ENCODE peak calls at places on chromosome 16, in nine cellular contexts. Z is adipocyte, F is SJCRH30, J is OCI-LY7, G is esophagus squamous epithelium, Q is choroid plexus epithelial cell, B is kidney epithelial cell, D is AG04450, A is small intestine. X is an unnamed sample.

GRCh38 chr16:3797904-3798811 is 80.8 kb upstream of the TRAP1 start:
- DNase-seq in Z (no peak), F (no peak), J (no peak), G (no peak), Q (no peak), B (no peak), D (no peak), A (no peak), X (no peak)

GRCh38 chr16:24999856-25000447 is 15.2 kb downstream of the ARHGAP17 start:
- DNase-seq in Z (peak; percentile 24), F (no peak), J (no peak), G (no peak), Q (peak; percentile 74), B (no peak), D (no peak), A (peak; percentile 39), X (no peak)

GRCh38 chr16:64445649-64446048 is 676.2 kb downstream of the CDH11 start:
- DNase-seq in Z (no peak), F (no peak), J (no peak), G (no peak), Q (peak; percentile 32), B (no peak), D (no peak), A (no peak), X (no peak)

GRCh38 chr16:72997141-72997542 is 50.8 kb downstream of the ZFHX3 start:
- DNase-seq in Z (peak; percentile 82), F (no peak), J (no peak), G (no peak), Q (peak; percentile 61), B (no peak), D (no peak), A (no peak), X (no peak)

GRCh38 chr16:82370282-82370681 is 200.3 kb upstream of the MPHOSPH6 start:
- DNase-seq in Z (no peak), F (no peak), J (no peak), G (no peak), Q (no peak), B (no peak), D (no peak), A (no peak), X (no peak)

GRCh38 chr16:81237942-81238295 is 570 bp upstream of the BCO1 start:
- DNase-seq in Z (no peak), F (no peak), J (no peak), G (no peak), Q (no peak), B (no peak), D (no peak), A (no peak), X (no peak)

GRCh38 chr16:17313085-17313611 is 157.6 kb downstream of the XYLT1 start:
- DNase-seq in Z (peak; percentile 9), F (no peak), J (no peak), G (no peak), Q (no peak), B (no peak), D (no peak), A (no peak), X (no peak)

GRCh38 chr16:14111713-14112538 is 40.8 kb downstream of the MRTFB start:
- DNase-seq in Z (no peak), F (no peak), J (no peak), G (no peak), Q (peak; percentile 47), B (no peak), D (no peak), A (peak; percentile 58), X (no peak)

GRCh38 chr16:53752566-53752965 is 48.6 kb downstream of the FTO start:
- DNase-seq in Z (no peak), F (no peak), J (no peak), G (no peak), Q (no peak), B (no peak), D (no peak), A (no peak), X (no peak)

GRCh38 chr16:31073073-31073822 is 792 bp downstream of the ZNF668 start:
- DNase-seq in Z (peak; percentile 97), F (peak; percentile 93), J (peak; percentile 89), G (peak; percentile 55), Q (peak; percentile 92), B (no peak), D (peak; percentile 67), A (peak; percentile 90), X (peak; percentile 85)

GRCh38 chr16:86509759-86510464 is 415 bp upstream of the FOXF1 start:
- DNase-seq in Z (peak; percentile 92), F (peak; percentile 85), J (no peak), G (no peak), Q (peak; percentile 89), B (no peak), D (peak; percentile 93), A (no peak), X (no peak)

GRCh38 chr16:57801856-57802634 is at the start of gene KIFC3:
- DNase-seq in Z (peak; percentile 89), F (peak; percentile 83), J (peak; percentile 12), G (no peak), Q (peak; percentile 85), B (no peak), D (no peak), A (peak; percentile 47), X (peak; percentile 68)

GRCh38 chr16:57798953-57799618 is 3.2 kb downstream of the KIFC3 start:
- DNase-seq in Z (no peak), F (no peak), J (no peak), G (no peak), Q (no peak), B (no peak), D (no peak), A (no peak), X (no peak)

GRCh38 chr16:57799619-57800212 is 2.6 kb downstream of the KIFC3 start:
- DNase-seq in Z (no peak), F (no peak), J (no peak), G (no peak), Q (no peak), B (no peak), D (no peak), A (no peak), X (no peak)

GRCh38 chr16:57801098-57801855 is 1.0 kb downstream of the KIFC3 start:
- DNase-seq in Z (peak; percentile 85), F (peak; percentile 38), J (no peak), G (no peak), Q (peak; percentile 78), B (no peak), D (peak; percentile 42), A (no peak), X (no peak)

GRCh38 chr16:57800213-57801097 is 1.8 kb downstream of the KIFC3 start:
- DNase-seq in Z (no peak), F (no peak), J (no peak), G (no peak), Q (no peak), B (no peak), D (no peak), A (peak; percentile 46), X (no peak)
- H3K4me3 ChIP-seq in Z (peak overlapping the region; percentile 81), F (no peak overlapping the region), J (no peak overlapping the region), G (peak overlapping the region; percentile 62), Q (peak overlapping the region; percentile 81), B (peak overlapping the region; percentile 61), D (peak overlapping the region; percentile 78), A (no peak overlapping the region), X (no peak overlapping the region)

GRCh38 chr16:68740628-68741346 is 3.7 kb downstream of the CDH1 start:
- DNase-seq in Z (no peak), F (no peak), J (peak; percentile 52), G (no peak), Q (no peak), B (no peak), D (no peak), A (no peak), X (no peak)
- H3K4me3 ChIP-seq in Z (no peak overlapping the region), F (no peak overlapping the region), J (peak overlapping the region; percentile 24), G (no peak overlapping the region), Q (no peak overlapping the region), B (no peak overlapping the region), D (no peak overlapping the region), A (peak overlapping the region; percentile 30), X (no peak overlapping the region)

DNA sequence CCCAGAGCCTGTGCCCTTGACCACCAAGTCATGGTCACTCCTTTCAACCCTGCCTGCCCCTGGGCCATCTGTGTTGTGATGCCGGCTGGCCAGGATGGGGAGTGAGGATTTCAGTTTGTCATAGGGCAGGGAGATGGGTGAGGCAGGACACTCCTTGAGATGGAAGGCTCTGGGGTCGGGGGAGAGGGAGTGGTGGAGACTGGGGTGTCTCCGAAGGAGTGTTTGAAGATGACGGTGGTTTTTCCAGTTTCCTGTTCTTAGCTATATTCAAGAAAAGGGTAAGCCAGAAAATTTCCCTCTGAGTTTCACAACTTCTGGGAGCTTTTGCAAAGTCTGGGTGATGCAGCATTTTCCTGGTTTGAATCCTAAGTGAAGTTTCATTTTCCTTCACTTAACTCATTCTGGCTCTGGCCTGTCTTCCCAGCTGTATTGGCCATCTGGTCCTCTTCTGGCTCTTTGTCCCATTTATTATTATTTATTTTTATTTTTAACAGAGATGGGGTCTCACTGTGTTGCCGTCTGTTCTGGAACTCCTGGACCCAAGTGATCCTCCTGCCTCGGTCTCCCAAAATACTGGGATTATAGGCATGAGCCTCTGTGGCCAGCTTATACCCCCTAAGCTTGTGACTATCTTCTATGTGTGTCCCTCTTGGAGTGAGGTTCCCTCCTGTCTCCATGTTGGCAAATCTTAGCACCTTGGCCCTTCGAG is 27.7 kb downstream of the ABCC1 start:
- DNase-seq in Z (peak; percentile 90), F (no peak), J (no peak), G (no peak), Q (peak; percentile 55), B (no peak), D (no peak), A (no peak), X (no peak)
- H3K4me3 ChIP-seq in Z (peak overlapping the region; percentile 64), F (no peak overlapping the region), J (no peak overlapping the region), G (no peak overlapping the region), Q (no peak overlapping the region), B (no peak overlapping the region), D (no peak overlapping the region), A (no peak overlapping the region), X (no peak overlapping the region)

GRCh38 chr16:8956265-8957060 is 7.2 kb downstream of the USP7 start:
- DNase-seq in Z (no peak), F (no peak), J (no peak), G (no peak), Q (no peak), B (no peak), D (no peak), A (no peak), X (no peak)

GRCh38 chr16:8959921-8960787 is 3.6 kb downstream of the USP7 start:
- DNase-seq in Z (no peak), F (peak; percentile 32), J (peak; percentile 49), G (no peak), Q (peak; percentile 46), B (no peak), D (no peak), A (no peak), X (no peak)

GRCh38 chr16:8957061-8957392 is 6.7 kb downstream of the USP7 start:
- DNase-seq in Z (no peak), F (no peak), J (no peak), G (no peak), Q (no peak), B (no peak), D (no peak), A (no peak), X (no peak)

GRCh38 chr16:8957509-8958157 is 6.1 kb downstream of the USP7 start:
- DNase-seq in Z (no peak), F (no peak), J (no peak), G (no peak), Q (no peak), B (no peak), D (no peak), A (peak; percentile 54), X (no peak)

DNA sequence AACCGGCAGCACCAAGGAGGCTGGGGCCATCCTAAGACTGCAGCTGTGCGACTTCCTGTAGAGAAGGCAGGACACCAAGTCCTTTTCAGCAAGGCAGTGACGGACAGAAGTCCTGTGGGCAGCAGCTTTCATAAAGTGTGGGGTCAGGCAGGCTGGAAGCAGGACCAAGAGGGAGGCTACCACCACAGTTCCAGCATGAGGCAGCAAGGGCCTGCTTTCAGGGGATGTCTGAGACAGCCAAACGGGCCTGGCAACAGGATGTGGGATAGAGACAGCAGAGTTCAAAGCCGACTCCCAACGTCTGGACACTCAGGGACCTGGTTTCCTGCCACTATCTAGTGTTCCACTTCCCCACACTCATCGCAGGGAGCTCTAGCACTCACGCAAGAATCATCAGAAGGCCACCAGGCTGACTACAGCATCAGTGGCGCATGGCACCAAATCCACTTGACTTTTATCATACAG is 5.3 kb downstream of the USP7 start:
- DNase-seq in Z (no peak), F (peak; percentile 13), J (peak; percentile 33), G (no peak), Q (peak; percentile 53), B (no peak), D (no peak), A (no peak), X (peak; percentile 31)
- H3K4me3 ChIP-seq in Z (peak overlapping the region; percentile 30), F (no peak overlapping the region), J (peak overlapping the region; percentile 16), G (no peak overlapping the region), Q (no peak overlapping the region), B (no peak overlapping the region), D (peak overlapping the region; percentile 7), A (peak overlapping the region; percentile 1), X (peak overlapping the region; percentile 12)

X was measured in CD8-positive, alpha-beta memory T cell.